ENCODE peak calls at places on chromosomes 11 and 22, in six cellular contexts. T is IMR-90, B is H9, D is mesenchymal stem cell, K is H1, F is neuronal stem cell. H is an unnamed sample.

GRCh38 chr11:29214833-29215232 is 802.0 kb downstream of the KCNA4 start:
- DNase-seq in D (peak; percentile 8), B (no peak), T (peak; percentile 76), K (no peak), F (no peak), H (no peak)

GRCh38 chr11:61336171-61336935 is 3.3 kb downstream of the TKFC start:
- DNase-seq in B (peak; percentile 92), T (peak; percentile 70), K (peak; percentile 92), F (peak; percentile 69), D (peak; percentile 77), H (peak; percentile 93)

GRCh38 chr11:123483058-123483457 is 53.0 kb downstream of the GRAMD1B start:
- DNase-seq in F (no peak), B (no peak), D (no peak), T (peak; percentile 70), K (no peak), H (peak; percentile 78)

GRCh38 chr11:898540-899190 is 11.9 kb downstream of the CHID1 start:
- DNase-seq in B (no peak), F (no peak), D (peak; percentile 14), T (no peak), K (no peak), H (no peak)

GRCh38 chr11:107741044-107741823 is 29.4 kb upstream of the SLN start:
- DNase-seq in F (no peak), B (no peak), K (peak; percentile 54), T (peak; percentile 44), D (peak; percentile 28), H (peak; percentile 33)

GRCh38 chr11:77747381-77747969 is 73.0 kb downstream of the RSF1 start:
- DNase-seq in D (no peak), K (no peak), B (no peak), F (no peak), T (peak; percentile 36), H (peak; percentile 10)

GRCh38 chr11:66080055-66080817 is 10.2 kb downstream of the PACS1 start:
- DNase-seq in K (no peak), F (no peak), T (peak; percentile 82), D (peak; percentile 90), B (no peak), H (peak; percentile 80)

GRCh38 chr11:33700425-33701271 is at the start of gene C11orf91:
- DNase-seq in T (peak; percentile 94), F (peak; percentile 96), K (peak; percentile 99), D (peak; percentile 95), B (peak; percentile 97), H (peak; percentile 94)

GRCh38 chr22:36818010-36818642 is 1.3 kb upstream of the PVALB start:
- DNase-seq in K (no peak), T (no peak), B (no peak), D (no peak), F (no peak), H (no peak)

GRCh38 chr22:45212306-45212709 is 28.4 kb downstream of the KIAA0930 start:
- DNase-seq in D (peak; percentile 98), K (no peak), B (no peak), T (peak; percentile 96), F (no peak), H (peak; percentile 47)

GRCh38 chr22:36413022-36413770 is 25.4 kb upstream of the MYH9 start:
- DNase-seq in T (peak; percentile 36), D (peak; percentile 73), B (no peak), F (no peak), K (no peak), H (peak; percentile 63)

GRCh38 chr11:67372232-67372992 is 986 bp downstream of the CLCF1 start:
- DNase-seq in K (peak; percentile 70), T (no peak), D (no peak), F (no peak), B (no peak), H (no peak)

GRCh38 chr11:37371346-37371970 is 773.4 kb upstream of the RAG2 start:
- DNase-seq in D (peak; percentile 19), K (no peak), F (no peak), T (no peak), B (no peak), H (no peak)

GRCh38 chr11:18633256-18634139 is 644 bp downstream of the SPTY2D1 start:
- DNase-seq in T (peak; percentile 48), D (peak; percentile 18), F (no peak), B (no peak), K (no peak), H (no peak)

GRCh38 chr11:12499071-12499470 is 121.7 kb downstream of the PARVA start:
- DNase-seq in B (no peak), K (peak; percentile 24), D (no peak), T (no peak), F (no peak), H (peak; percentile 88)

GRCh38 chr11:31995525-31996123 is 95.2 kb upstream of the RCN1 start:
- DNase-seq in K (no peak), D (peak; percentile 23), F (no peak), B (no peak), T (peak; percentile 19), H (no peak)

GRCh38 chr11:35305670-35306382 is 113.5 kb downstream of the SLC1A2 start:
- DNase-seq in K (peak; percentile 53), T (peak; percentile 56), F (peak; percentile 33), B (peak; percentile 76), D (peak; percentile 64), H (no peak)

GRCh38 chr11:107430525-107430924 is 27.1 kb downstream of the CWF19L2 start:
- DNase-seq in F (no peak), B (no peak), D (peak; percentile 6), K (no peak), T (no peak), H (no peak)

GRCh38 chr22:31337178-31337577 is 9.0 kb downstream of the PATZ1 start:
- DNase-seq in T (peak; percentile 28), D (no peak), K (no peak), F (no peak), B (no peak), H (no peak)

GRCh38 chr22:41914611-41915034 is 251 bp downstream of the SHISA8 start:
- DNase-seq in K (no peak), B (no peak), T (no peak), D (no peak), F (no peak), H (no peak)

DNA sequence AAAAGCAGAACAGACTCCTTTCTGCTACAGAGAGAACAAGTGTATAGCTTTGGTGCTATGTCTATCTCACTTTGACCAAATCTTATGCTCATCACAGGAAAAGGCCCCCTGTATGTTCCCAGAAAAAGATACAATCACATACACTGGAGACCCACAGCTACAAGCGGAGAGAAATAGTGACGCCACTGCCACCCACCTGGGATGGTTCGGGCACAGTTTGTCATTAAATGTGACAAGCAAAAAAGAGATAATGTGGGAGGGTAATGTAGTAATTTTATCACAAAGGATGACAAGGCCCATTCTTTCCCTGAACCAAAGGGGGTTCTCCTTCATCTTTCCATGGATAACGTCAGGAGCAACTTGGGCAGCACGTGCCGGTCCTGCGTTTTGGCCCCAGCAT is 32.0 kb downstream of the THOC5 start:
- DNase-seq in F (no peak), T (no peak), D (no peak), K (no peak), B (no peak), H (no peak)
- H4K91ac ChIP-seq in F (no peak overlapping the region), T (no peak overlapping the region), D (no peak overlapping the region), K (no peak overlapping the region), B (no peak overlapping the region), H (no peak overlapping the region)

DNA sequence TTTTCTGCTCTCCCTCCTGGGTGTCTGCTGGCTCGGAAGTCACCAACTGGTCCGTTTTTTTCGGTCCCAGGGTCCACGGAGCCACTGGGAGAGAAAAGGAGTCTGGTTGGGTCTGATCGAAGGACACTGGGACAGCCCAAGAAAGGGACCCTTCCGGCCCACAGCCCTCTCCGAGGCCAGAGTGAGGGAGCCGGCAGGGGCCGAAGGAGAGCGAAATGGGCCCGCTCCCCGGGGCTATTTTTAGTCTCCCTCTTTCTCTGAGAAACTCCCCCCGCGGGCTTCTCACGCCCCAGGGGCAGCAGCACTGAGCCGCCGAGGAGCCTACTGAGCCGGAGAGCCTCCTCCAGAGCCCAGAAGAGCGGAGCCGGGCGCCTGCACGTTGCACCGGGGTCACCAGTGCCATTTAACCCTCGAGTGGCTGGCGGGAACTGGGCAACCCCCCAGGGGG is 1.9 kb downstream of the ESAM start:
- DNase-seq in D (peak; percentile 45), K (peak; percentile 64), F (no peak), T (no peak), B (peak; percentile 36), H (peak; percentile 34)
- H4K91ac ChIP-seq in D (no peak overlapping the region), K (no peak overlapping the region), F (no peak overlapping the region), T (no peak overlapping the region), B (no peak overlapping the region), H (no peak overlapping the region)

DNA sequence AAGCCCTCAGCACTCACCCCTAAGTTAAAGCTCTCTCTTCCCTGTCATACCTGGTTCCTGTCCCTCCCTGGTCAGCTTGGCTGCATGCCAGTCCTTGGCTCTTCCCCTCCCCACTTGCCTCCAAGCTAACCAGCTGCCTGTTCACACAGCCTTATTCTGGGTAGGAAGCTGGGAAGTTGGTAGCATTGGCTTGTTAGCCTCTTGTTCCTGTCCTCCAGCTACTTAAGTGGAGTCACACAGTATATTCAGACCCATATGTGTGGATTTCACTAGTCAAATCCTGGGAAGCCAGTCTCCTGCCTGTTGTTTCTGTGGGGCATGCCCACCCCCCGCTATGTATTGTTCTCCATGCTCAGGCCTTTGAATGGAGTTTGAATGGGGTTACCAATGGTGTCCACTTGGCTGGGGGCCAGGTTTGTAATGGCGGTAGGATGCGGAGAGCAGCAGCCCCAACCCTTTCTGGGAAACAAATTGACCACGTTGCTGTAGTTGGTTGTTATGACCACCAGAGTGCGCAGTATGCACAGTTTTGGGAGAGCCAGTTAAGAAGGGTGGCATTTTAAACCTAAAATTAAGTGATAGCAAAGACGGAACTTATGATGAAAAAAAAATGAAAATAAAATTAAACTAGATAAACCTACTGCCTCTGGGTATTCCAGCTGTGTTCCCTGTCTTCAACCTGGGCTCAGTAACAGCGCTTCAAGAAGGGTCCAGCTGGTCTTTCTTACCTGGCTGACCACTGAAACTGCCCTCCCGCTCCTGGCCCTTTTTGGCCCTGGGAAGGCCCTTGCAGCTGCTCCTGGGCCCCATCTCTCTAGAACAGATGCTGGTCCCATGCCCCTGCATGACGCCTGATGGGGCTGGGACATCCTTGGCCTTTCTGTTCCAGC is 10.7 kb upstream of the RPS3 start:
- DNase-seq in F (peak; percentile 76), K (peak; percentile 77), B (peak; percentile 86), D (peak; percentile 82), T (peak; percentile 81), H (peak; percentile 74)
- H4K91ac ChIP-seq in F (no peak overlapping the region), K (peak overlapping the region; percentile 11), B (no peak overlapping the region), D (no peak overlapping the region), T (peak overlapping the region; percentile 28), H (peak overlapping the region; percentile 79)

GRCh38 chr11:131231317-131231716 is 139.1 kb upstream of the NTM start:
- DNase-seq in T (no peak), D (no peak), F (no peak), B (no peak), K (no peak), H (no peak)

GRCh38 chr11:131234146-131234680 is 136.2 kb upstream of the NTM start:
- DNase-seq in F (no peak), D (no peak), T (no peak), K (no peak), B (no peak), H (peak; percentile 74)

GRCh38 chr11:131223198-131223975 is 147.0 kb upstream of the NTM start:
- DNase-seq in F (no peak), T (no peak), D (no peak), K (no peak), B (no peak), H (no peak)

GRCh38 chr11:131229221-131229620 is 141.2 kb upstream of the NTM start:
- DNase-seq in F (no peak), D (no peak), T (no peak), B (no peak), K (no peak), H (no peak)

GRCh38 chr11:131228378-131228777 is 142.0 kb upstream of the NTM start:
- DNase-seq in K (no peak), T (no peak), B (no peak), F (no peak), D (no peak), H (no peak)
- H4K91ac ChIP-seq in K (no peak overlapping the region), T (no peak overlapping the region), B (no peak overlapping the region), F (no peak overlapping the region), D (no peak overlapping the region), H (no peak overlapping the region)

GRCh38 chr22:49699928-49700498 is 127.7 kb downstream of the BRD1 start:
- DNase-seq in T (no peak), K (peak; percentile 26), F (no peak), B (no peak), D (no peak), H (no peak)
- H4K91ac ChIP-seq in T (no peak overlapping the region), K (no peak overlapping the region), F (no peak overlapping the region), B (no peak overlapping the region), D (no peak overlapping the region), H (no peak overlapping the region)

H was measured in trophoblast cell.